ENCODE peak calls at places on chromosomes 7 and 10, in seven cellular contexts. G, M, H, Q, P, N and Y are unnamed samples.

GRCh38 chr7:3955751-3956696 is 655.0 kb downstream of the SDK1 start:
- DNase-seq in P (no peak), G (no peak), Q (peak), N (no peak), H (no peak), M (no peak), Y (peak)

GRCh38 chr7:102119213-102119651 is 167.4 kb upstream of the SH2B2 start:
- DNase-seq in N (no peak), M (no peak), H (no peak), P (no peak), G (no peak), Q (no peak), Y (no peak)

GRCh38 chr7:129271500-129272355 is 46.9 kb downstream of the AHCYL2 start:
- DNase-seq in Q (peak), N (peak), M (no peak), P (peak), H (peak), G (peak), Y (peak)

GRCh38 chr7:137874390-137874789 is 27.6 kb upstream of the DGKI start:
- DNase-seq in G (no peak), Q (no peak), H (peak), N (no peak), P (no peak), M (no peak), Y (no peak)

GRCh38 chr7:137539111-137539715 is 195.7 kb upstream of the PTN start:
- DNase-seq in M (no peak), Q (no peak), P (no peak), H (peak), G (no peak), N (no peak), Y (no peak)

GRCh38 chr7:110372685-110373084 is 718.2 kb upstream of the LRRN3 start:
- DNase-seq in G (no peak), N (no peak), H (no peak), P (no peak), Q (no peak), M (no peak), Y (no peak)

GRCh38 chr10:77636967-77637473 is 588 bp downstream of the KCNMA1 start:
- DNase-seq in Q (no peak), N (no peak), H (peak), M (peak), G (no peak), P (no peak), Y (no peak)

GRCh38 chr7:139294951-139295555 is 46.1 kb upstream of the FMC1 start:
- DNase-seq in P (no peak), H (no peak), M (no peak), G (no peak), N (no peak), Q (no peak), Y (no peak)

GRCh38 chr7:98105942-98106544 is 619 bp upstream of the LMTK2 start:
- DNase-seq in Q (peak), N (no peak), M (no peak), P (no peak), G (no peak), H (no peak), Y (peak)

GRCh38 chr10:58041901-58042300 is 225.8 kb downstream of the IPMK start:
- DNase-seq in P (no peak), G (no peak), N (no peak), H (no peak), Q (no peak), M (no peak), Y (no peak)

GRCh38 chr10:83886871-83887270 is 252.4 kb upstream of the GHITM start:
- DNase-seq in M (no peak), G (no peak), H (no peak), Q (no peak), N (no peak), P (no peak), Y (no peak)

GRCh38 chr10:52644678-52645434 is 127.7 kb downstream of the MBL2 start:
- DNase-seq in G (no peak), M (no peak), Q (peak), P (no peak), H (peak), N (peak), Y (peak)

GRCh38 chr10:96967847-96968246 is 135.7 kb downstream of the LCOR start:
- DNase-seq in Q (no peak), M (no peak), P (no peak), G (no peak), N (no peak), H (peak), Y (no peak)

GRCh38 chr7:83457022-83457892 is 191.7 kb downstream of the SEMA3E start:
- DNase-seq in Q (no peak), M (no peak), H (peak), P (no peak), G (no peak), N (no peak), Y (no peak)

GRCh38 chr10:61701055-61701705 is 38.5 kb downstream of the CABCOCO1 start:
- DNase-seq in M (no peak), N (no peak), G (no peak), Q (no peak), P (no peak), H (peak), Y (no peak)

GRCh38 chr7:64633401-64633800 is 32.5 kb upstream of the ZNF107 start:
- DNase-seq in G (no peak), H (no peak), M (no peak), N (no peak), P (no peak), Q (no peak), Y (no peak)